ENCODE peak calls at places on chromosomes 1 and 21, in five cellular contexts. One of them, this sample, is unnamed.

GRCh38 chr1:214753236-214753852 is 150.3 kb downstream of the CENPF start:
- DNase-seq in GM13976: no peak
- DNase-seq in fibroblast of mammary gland: no peak
- DNase-seq in neural progenitor cell: no peak
- DNase-seq in colonic mucosa: no peak
- DNase-seq in this sample: no peak

GRCh38 chr21:25508364-25508763 is 98.9 kb downstream of the MRPL39 start:
- DNase-seq in neural progenitor cell: no peak
- DNase-seq in colonic mucosa: no peak
- DNase-seq in GM13976: no peak
- DNase-seq in fibroblast of mammary gland: no peak
- DNase-seq in this sample: no peak

GRCh38 chr1:200243042-200243437 is 166.8 kb downstream of the ZNF281 start:
- DNase-seq in colonic mucosa: no peak
- DNase-seq in fibroblast of mammary gland: no peak
- DNase-seq in GM13976: no peak
- DNase-seq in neural progenitor cell: peak; percentile 55
- DNase-seq in this sample: no peak

GRCh38 chr1:36576118-36576517 is 93.4 kb upstream of the CSF3R start:
- DNase-seq in fibroblast of mammary gland: peak; percentile 25
- DNase-seq in colonic mucosa: peak; percentile 26
- DNase-seq in GM13976: peak; percentile 85
- DNase-seq in neural progenitor cell: peak; percentile 88
- DNase-seq in this sample: peak; percentile 79

GRCh38 chr1:205812271-205812877 is 624 bp downstream of the SLC41A1 start:
- DNase-seq in fibroblast of mammary gland: peak; percentile 14
- DNase-seq in colonic mucosa: peak; percentile 25
- DNase-seq in GM13976: peak; percentile 54
- DNase-seq in neural progenitor cell: peak; percentile 74
- DNase-seq in this sample: no peak

GRCh38 chr1:172287207-172287606 is 133.3 kb upstream of the C1orf105 start:
- DNase-seq in colonic mucosa: peak; percentile 32
- DNase-seq in neural progenitor cell: no peak
- DNase-seq in fibroblast of mammary gland: peak; percentile 89
- DNase-seq in GM13976: no peak
- DNase-seq in this sample: no peak

GRCh38 chr1:24092979-24093378 is 19.0 kb downstream of the MYOM3 start:
- DNase-seq in colonic mucosa: no peak
- DNase-seq in fibroblast of mammary gland: no peak
- DNase-seq in GM13976: no peak
- DNase-seq in neural progenitor cell: no peak
- DNase-seq in this sample: no peak

GRCh38 chr1:58928514-58928913 is 144.7 kb upstream of the JUN start:
- DNase-seq in colonic mucosa: peak; percentile 76
- DNase-seq in fibroblast of mammary gland: no peak
- DNase-seq in neural progenitor cell: no peak
- DNase-seq in GM13976: no peak
- DNase-seq in this sample: no peak

GRCh38 chr1:183780159-183780558 is 24.8 kb upstream of the RGL1 start:
- DNase-seq in GM13976: no peak
- DNase-seq in colonic mucosa: no peak
- DNase-seq in neural progenitor cell: no peak
- DNase-seq in fibroblast of mammary gland: no peak
- DNase-seq in this sample: no peak

GRCh38 chr1:8554956-8555534 is 237.1 kb downstream of the SLC45A1 start:
- DNase-seq in GM13976: no peak
- DNase-seq in neural progenitor cell: no peak
- DNase-seq in fibroblast of mammary gland: peak; percentile 64
- DNase-seq in colonic mucosa: no peak
- DNase-seq in this sample: no peak

GRCh38 chr1:166164995-166165660 is 1.7 kb downstream of the FAM78B start:
- DNase-seq in colonic mucosa: peak; percentile 34
- DNase-seq in neural progenitor cell: peak; percentile 89
- DNase-seq in GM13976: peak; percentile 55
- DNase-seq in fibroblast of mammary gland: peak; percentile 48
- DNase-seq in this sample: peak; percentile 37
- TF ChIP-seq CTCF in colonic mucosa: peak; percentile 21
- TF ChIP-seq CTCF in neural progenitor cell: peak; percentile 70
- TF ChIP-seq CTCF in GM13976: peak; percentile 31
- TF ChIP-seq CTCF in fibroblast of mammary gland: peak; percentile 43
- TF ChIP-seq CTCF in this sample: peak; percentile 43

DNA sequence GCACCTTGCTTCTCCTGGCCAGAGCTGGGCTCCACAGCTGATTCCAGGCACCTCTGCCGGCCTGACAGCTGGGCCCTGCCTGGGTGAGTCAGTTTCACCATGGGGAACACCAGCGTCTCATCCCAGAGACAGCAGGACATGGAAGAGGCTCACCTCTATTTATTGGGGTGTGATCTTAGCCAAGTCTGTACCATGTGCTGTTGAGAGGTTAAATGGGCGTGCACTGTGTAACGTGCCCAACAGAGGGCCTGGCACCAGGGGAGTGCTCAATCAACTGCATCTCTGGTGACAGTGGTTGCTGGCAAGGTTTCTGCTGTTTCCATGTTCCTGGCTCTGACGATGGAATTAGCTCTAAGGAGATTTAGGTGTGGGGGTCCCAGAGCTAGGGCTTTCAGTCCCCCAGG is 890 bp downstream of the CPLANE2 start:
- DNase-seq in GM13976: peak; percentile 57
- DNase-seq in colonic mucosa: peak; percentile 66
- DNase-seq in fibroblast of mammary gland: no peak
- DNase-seq in neural progenitor cell: peak; percentile 46
- DNase-seq in this sample: peak; percentile 54
- TF ChIP-seq CTCF in GM13976: peak; percentile 5
- TF ChIP-seq CTCF in colonic mucosa: no peak
- TF ChIP-seq CTCF in fibroblast of mammary gland: no peak
- TF ChIP-seq CTCF in neural progenitor cell: peak; percentile 29
- TF ChIP-seq CTCF in this sample: peak; percentile 23

GRCh38 chr1:174322202-174322862 is 125.4 kb upstream of the GPR52 start:
- DNase-seq in colonic mucosa: no peak
- DNase-seq in GM13976: no peak
- DNase-seq in neural progenitor cell: no peak
- DNase-seq in fibroblast of mammary gland: no peak
- DNase-seq in this sample: no peak

GRCh38 chr1:174324939-174325338 is 122.8 kb upstream of the GPR52 start:
- DNase-seq in fibroblast of mammary gland: no peak
- DNase-seq in neural progenitor cell: no peak
- DNase-seq in colonic mucosa: no peak
- DNase-seq in GM13976: no peak
- DNase-seq in this sample: no peak

GRCh38 chr1:174324493-174324892 is 123.3 kb upstream of the GPR52 start:
- DNase-seq in GM13976: no peak
- DNase-seq in neural progenitor cell: no peak
- DNase-seq in colonic mucosa: no peak
- DNase-seq in fibroblast of mammary gland: no peak
- DNase-seq in this sample: no peak

GRCh38 chr1:174326278-174326677 is 121.5 kb upstream of the GPR52 start:
- DNase-seq in fibroblast of mammary gland: no peak
- DNase-seq in colonic mucosa: no peak
- DNase-seq in GM13976: no peak
- DNase-seq in neural progenitor cell: no peak
- DNase-seq in this sample: no peak
- TF ChIP-seq CTCF in fibroblast of mammary gland: no peak
- TF ChIP-seq CTCF in colonic mucosa: no peak
- TF ChIP-seq CTCF in GM13976: no peak
- TF ChIP-seq CTCF in neural progenitor cell: no peak
- TF ChIP-seq CTCF in this sample: no peak

GRCh38 chr1:111223126-111223443 is 4.4 kb upstream of the CHI3L2 start:
- DNase-seq in colonic mucosa: no peak
- DNase-seq in GM13976: no peak
- DNase-seq in neural progenitor cell: no peak
- DNase-seq in fibroblast of mammary gland: no peak
- DNase-seq in this sample: no peak
- TF ChIP-seq CTCF in colonic mucosa: no peak
- TF ChIP-seq CTCF in GM13976: no peak
- TF ChIP-seq CTCF in neural progenitor cell: no peak
- TF ChIP-seq CTCF in fibroblast of mammary gland: no peak
- TF ChIP-seq CTCF in this sample: no peak

DNA sequence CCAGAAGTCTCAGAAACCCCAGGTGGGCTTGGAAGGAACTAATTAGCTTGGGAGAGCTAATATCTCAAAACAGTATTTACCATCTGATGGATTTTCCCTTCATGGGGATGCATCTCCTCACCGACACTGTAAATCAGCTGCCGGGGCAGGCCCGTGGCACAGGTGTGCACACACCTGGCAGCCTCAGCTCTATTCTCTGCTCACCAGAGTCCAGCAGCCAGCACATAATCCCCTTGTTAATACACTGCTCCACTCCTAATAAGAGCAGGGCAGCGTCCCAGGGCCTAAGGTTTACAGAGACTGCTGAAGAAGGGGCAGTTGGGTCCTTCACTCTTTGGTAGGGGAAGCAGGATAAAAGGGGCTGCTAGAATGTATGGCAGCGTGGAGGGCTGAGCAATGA is 200.0 kb downstream of the TOMM20 start:
- DNase-seq in colonic mucosa: peak; percentile 16
- DNase-seq in neural progenitor cell: no peak
- DNase-seq in GM13976: no peak
- DNase-seq in fibroblast of mammary gland: no peak
- DNase-seq in this sample: no peak
- TF ChIP-seq CTCF in colonic mucosa: no peak
- TF ChIP-seq CTCF in neural progenitor cell: no peak
- TF ChIP-seq CTCF in GM13976: no peak
- TF ChIP-seq CTCF in fibroblast of mammary gland: no peak
- TF ChIP-seq CTCF in this sample: no peak

DNA sequence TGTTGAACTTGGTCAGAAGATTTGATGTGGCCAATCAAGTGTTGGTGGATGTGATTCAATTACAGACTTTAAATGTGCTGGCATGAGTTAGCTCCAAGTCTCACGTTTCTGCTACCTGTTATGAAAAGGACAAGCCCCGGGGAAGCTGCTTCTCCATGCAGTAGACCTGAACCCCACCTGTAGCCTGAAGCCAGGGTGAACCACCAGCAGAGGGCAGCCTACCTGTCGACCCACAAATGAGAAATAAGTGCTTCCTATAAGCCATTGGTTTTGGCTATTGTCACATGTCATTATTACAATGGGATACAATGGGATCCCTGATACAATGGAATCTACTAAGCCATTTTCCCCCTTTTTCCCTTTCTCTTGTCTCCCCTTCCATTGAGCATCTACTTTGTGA is 230.2 kb downstream of the PRDM2 start:
- DNase-seq in colonic mucosa: peak; percentile 29
- DNase-seq in neural progenitor cell: peak; percentile 21
- DNase-seq in GM13976: peak; percentile 46
- DNase-seq in fibroblast of mammary gland: no peak
- DNase-seq in this sample: peak; percentile 47
- TF ChIP-seq CTCF in colonic mucosa: peak; percentile 22
- TF ChIP-seq CTCF in neural progenitor cell: peak; percentile 57
- TF ChIP-seq CTCF in GM13976: peak; percentile 58
- TF ChIP-seq CTCF in fibroblast of mammary gland: peak; percentile 41
- TF ChIP-seq CTCF in this sample: peak; percentile 49

GRCh38 chr1:46244656-46245371 is 2.7 kb upstream of the RAD54L start:
- DNase-seq in fibroblast of mammary gland: peak; percentile 37
- DNase-seq in colonic mucosa: no peak
- DNase-seq in GM13976: peak; percentile 62
- DNase-seq in neural progenitor cell: no peak
- DNase-seq in this sample: peak; percentile 51
- TF ChIP-seq CTCF in fibroblast of mammary gland: peak; percentile 45
- TF ChIP-seq CTCF in colonic mucosa: no peak
- TF ChIP-seq CTCF in GM13976: no peak
- TF ChIP-seq CTCF in neural progenitor cell: peak; percentile 45
- TF ChIP-seq CTCF in this sample: peak; percentile 54

GRCh38 chr1:31689821-31690220 is 14.0 kb downstream of the COL16A1 start:
- DNase-seq in neural progenitor cell: no peak
- DNase-seq in fibroblast of mammary gland: peak; percentile 95
- DNase-seq in GM13976: no peak
- DNase-seq in colonic mucosa: no peak
- DNase-seq in this sample: no peak
- TF ChIP-seq CTCF in neural progenitor cell: no peak
- TF ChIP-seq CTCF in fibroblast of mammary gland: no peak
- TF ChIP-seq CTCF in GM13976: no peak
- TF ChIP-seq CTCF in colonic mucosa: no peak
- TF ChIP-seq CTCF in this sample: no peak

DNA sequence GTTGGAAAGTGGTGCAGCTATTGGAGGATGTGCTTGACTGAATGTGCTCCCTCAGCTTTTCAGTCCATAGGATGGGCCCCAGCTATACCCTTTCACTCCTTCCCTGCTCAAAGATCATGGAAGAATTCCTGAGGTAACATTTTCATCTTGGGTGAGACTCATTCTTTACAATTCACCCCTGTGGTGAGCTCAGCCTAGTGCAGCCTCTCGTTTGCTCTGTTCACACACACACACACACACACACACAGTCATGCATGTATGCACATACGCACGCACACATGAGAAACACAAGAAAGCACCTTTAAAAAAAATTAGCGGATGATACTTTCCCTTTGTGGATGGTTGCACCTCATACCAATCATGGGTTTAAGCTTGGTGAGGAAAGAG is 25.8 kb downstream of the CCN1 start:
- DNase-seq in neural progenitor cell: no peak
- DNase-seq in colonic mucosa: no peak
- DNase-seq in GM13976: no peak
- DNase-seq in fibroblast of mammary gland: peak; percentile 21
- DNase-seq in this sample: no peak
- TF ChIP-seq CTCF in neural progenitor cell: no peak
- TF ChIP-seq CTCF in colonic mucosa: no peak
- TF ChIP-seq CTCF in GM13976: no peak
- TF ChIP-seq CTCF in fibroblast of mammary gland: no peak
- TF ChIP-seq CTCF in this sample: no peak

GRCh38 chr1:145855426-145855948 is 3.4 kb downstream of the PIAS3 start:
- DNase-seq in GM13976: no peak
- DNase-seq in neural progenitor cell: no peak
- DNase-seq in fibroblast of mammary gland: no peak
- DNase-seq in colonic mucosa: no peak
- DNase-seq in this sample: no peak
- TF ChIP-seq CTCF in GM13976: no peak
- TF ChIP-seq CTCF in neural progenitor cell: no peak
- TF ChIP-seq CTCF in fibroblast of mammary gland: peak; percentile 26
- TF ChIP-seq CTCF in colonic mucosa: no peak
- TF ChIP-seq CTCF in this sample: no peak